ENCODE peak calls at places on chromosomes 4 and X, in ten cellular contexts. R is GM12878, U is A549, A is kidney, V is IMR-90, Z is Panc1, F is ascending aorta, L is tibial nerve, G is thoracic aorta, J is Karpas-422. C is an unnamed sample. For H3K4me1, the result is how much of the 10 kb centered on the place peaks cover.

GRCh38 chr4:52889354-52889753 is 27.2 kb downstream of the RASL11B start:
- DNase-seq in V (no peak), J (no peak), G (no peak), Z (no peak), R (no peak), U (no peak), L (no peak), F (no peak), A (no peak), C (no peak)

GRCh38 chrX:21745756-21746155 is 12.2 kb downstream of the SMPX start:
- DNase-seq in L (peak), G (no peak), R (no peak), A (no peak), F (no peak), V (peak), Z (no peak), J (peak), U (peak), C (peak)

GRCh38 chr4:142365386-142365785 is 480.7 kb downstream of the INPP4B start:
- DNase-seq in Z (no peak), F (no peak), L (no peak), A (no peak), R (no peak), V (no peak), J (no peak), G (no peak), U (no peak), C (no peak)

GRCh38 chr4:189792819-189793618 is 147.7 kb upstream of the FRG1 start:
- DNase-seq in L (peak), A (peak), G (peak), V (peak), U (peak), J (peak), R (no peak), Z (peak), F (peak), C (peak)

GRCh38 chrX:69019073-69019890 is 146.0 kb downstream of the PJA1 start:
- DNase-seq in Z (no peak), V (no peak), F (peak), J (no peak), A (no peak), R (no peak), U (no peak), G (no peak), L (no peak), C (no peak)

GRCh38 chr4:146634825-146635224 is 3.9 kb upstream of the POU4F2 start:
- DNase-seq in R (no peak), A (no peak), J (no peak), F (no peak), L (no peak), V (no peak), G (no peak), U (no peak), Z (no peak), C (no peak)

GRCh38 chrX:46327229-46328081 is 217.8 kb downstream of the ZNF674 start:
- DNase-seq in V (no peak), U (peak), F (peak), A (peak), G (no peak), J (no peak), R (no peak), L (no peak), Z (no peak), C (no peak)

GRCh38 chr4:3460926-3461325 is 2.2 kb upstream of the DOK7 start:
- DNase-seq in Z (no peak), J (no peak), L (no peak), A (peak), F (no peak), G (no peak), R (no peak), U (no peak), V (no peak), C (no peak)

GRCh38 chrX:21255207-21255606 is 119.0 kb upstream of the CNKSR2 start:
- DNase-seq in Z (no peak), A (no peak), V (no peak), F (no peak), R (no peak), J (no peak), G (no peak), L (no peak), U (no peak), C (no peak)

GRCh38 chr4:163755013-163755412 is 260.5 kb downstream of the TMA16 start:
- DNase-seq in A (no peak), F (no peak), U (no peak), G (no peak), L (no peak), J (peak), Z (peak), V (peak), R (peak), C (peak)

GRCh38 chr4:89724716-89725115 is 112.2 kb downstream of the SNCA start:
- DNase-seq in U (no peak), G (no peak), F (no peak), R (no peak), V (peak), A (no peak), Z (no peak), J (no peak), L (no peak), C (no peak)

GRCh38 chrX:41300758-41301437 is 33.1 kb upstream of the DDX3X start:
- DNase-seq in Z (no peak), F (no peak), U (no peak), G (no peak), A (no peak), R (no peak), L (no peak), J (no peak), V (peak), C (no peak)

GRCh38 chr4:113316879-113317278 is 267.4 kb downstream of the ANK2 start:
- DNase-seq in V (no peak), A (no peak), L (no peak), G (no peak), J (peak), F (peak), U (no peak), R (peak), Z (no peak), C (no peak)

GRCh38 chrX:1222511-1223252 is 10.2 kb upstream of the CRLF2 start:
- DNase-seq in V (no peak), Z (no peak), J (no peak), L (no peak), U (peak), R (no peak), A (no peak), F (peak), G (no peak), C (no peak)

GRCh38 chr4:153577053-153577452 is 107.0 kb upstream of the TLR2 start:
- DNase-seq in F (no peak), G (no peak), R (no peak), U (no peak), A (no peak), Z (no peak), L (no peak), V (no peak), J (peak), C (no peak)

GRCh38 chr4:184201179-184201578 is 16.5 kb downstream of the ENPP6 start:
- DNase-seq in U (no peak), L (no peak), Z (no peak), V (no peak), F (no peak), J (no peak), G (no peak), A (no peak), R (no peak), C (no peak)

GRCh38 chr4:26206339-26206738 is 114.5 kb upstream of the RBPJ start:
- DNase-seq in G (no peak), F (peak), R (no peak), L (peak), V (peak), Z (no peak), A (no peak), J (no peak), U (no peak), C (no peak)

GRCh38 chr4:144399927-144400326 is 246.0 kb upstream of the HHIP start:
- DNase-seq in R (no peak), F (no peak), J (no peak), V (peak), G (no peak), Z (peak), L (no peak), A (no peak), U (peak), C (no peak)

GRCh38 chrX:49309401-49309981 is 6.0 kb downstream of the GAGE10 start:
- DNase-seq in U (no peak), F (no peak), Z (no peak), V (peak), A (no peak), G (no peak), J (peak), L (no peak), R (no peak), C (no peak)

GRCh38 chr4:39613093-39613656 is 25.5 kb downstream of the SMIM14 start:
- DNase-seq in G (no peak), F (no peak), L (no peak), J (peak), Z (no peak), R (no peak), V (peak), A (no peak), U (no peak), C (no peak)

GRCh38 chr4:84962102-84962501 is 4.4 kb downstream of the WDFY3 start:
- DNase-seq in A (no peak), G (no peak), U (no peak), Z (no peak), J (no peak), R (no peak), L (no peak), F (no peak), V (no peak), C (no peak)

GRCh38 chrX:9573282-9574106 is 108.6 kb downstream of the TBL1X start:
- DNase-seq in Z (no peak), G (no peak), J (no peak), U (no peak), L (no peak), V (no peak), F (no peak), R (no peak), A (no peak), C (no peak)

GRCh38 chrX:8897259-8897658 is 96.1 kb upstream of the FAM9A start:
- DNase-seq in V (peak), G (no peak), U (no peak), F (no peak), R (no peak), A (no peak), Z (no peak), L (no peak), J (no peak), C (no peak)

GRCh38 chr4:110411599-110412011 is 64.3 kb upstream of the ENPEP start:
- DNase-seq in Z (no peak), R (no peak), L (no peak), U (no peak), G (no peak), V (no peak), A (no peak), J (no peak), F (no peak), C (no peak)

GRCh38 chrX:42530027-42530426 is 247.9 kb downstream of the PPP1R2C start:
- DNase-seq in U (no peak), L (no peak), F (no peak), V (peak), J (no peak), Z (no peak), R (no peak), A (no peak), G (no peak), C (no peak)

GRCh38 chrX:1534321-1535168 is 2.4 kb downstream of the P2RY8 start:
- DNase-seq in V (no peak), Z (no peak), U (no peak), A (no peak), G (no peak), J (peak), L (no peak), R (no peak), F (peak), C (peak)

GRCh38 chr4:92303621-92304027 is at the start of gene GRID2:
- DNase-seq in J (no peak), F (no peak), V (peak), Z (no peak), U (peak), A (peak), R (no peak), L (no peak), G (no peak), C (no peak)

GRCh38 chr4:185346975-185347601 is 48.6 kb downstream of the LRP2BP start:
- DNase-seq in Z (no peak), R (no peak), G (no peak), V (peak), U (no peak), A (no peak), L (no peak), J (no peak), F (no peak), C (no peak)

GRCh38 chrX:19225906-19226305 is 103.6 kb upstream of the ADGRG2 start:
- DNase-seq in A (no peak), J (peak), G (no peak), Z (no peak), R (no peak), F (no peak), U (peak), L (no peak), V (peak), C (no peak)

GRCh38 chrX:101417981-101418841 is 10.2 kb downstream of the HNRNPH2 start:
- DNase-seq in R (no peak), A (peak), G (no peak), J (peak), V (no peak), L (peak), F (peak), U (no peak), Z (no peak), C (peak)

GRCh38 chr4:42280327-42281095 is 116.8 kb upstream of the SHISA3 start:
- DNase-seq in U (no peak), R (no peak), J (peak), V (peak), A (no peak), Z (no peak), F (no peak), G (no peak), L (no peak), C (no peak)

GRCh38 chrX:43655961-43656494 is at the start of gene MAOA:
- DNase-seq in A (peak), V (no peak), L (peak), R (no peak), U (peak), G (peak), J (no peak), F (peak), Z (no peak), C (peak)

GRCh38 chrX:79259073-79259689 is 108.0 kb downstream of the ITM2A start:
- DNase-seq in G (no peak), V (no peak), U (no peak), Z (no peak), L (no peak), J (no peak), R (peak), A (no peak), F (no peak), C (peak)

GRCh38 chr4:6391186-6391851 is 81.1 kb downstream of the PPP2R2C start:
- DNase-seq in A (peak), U (no peak), J (no peak), R (no peak), F (no peak), Z (no peak), L (no peak), G (no peak), V (no peak), C (no peak)

GRCh38 chrX:103531002-103531401 is 11.7 kb upstream of the RAB40A start:
- DNase-seq in A (no peak), L (no peak), R (no peak), U (no peak), J (no peak), Z (no peak), V (peak), G (no peak), F (no peak), C (no peak)

GRCh38 chrX:55119712-55120111 is 30.9 kb downstream of the PAGE2 start:
- DNase-seq in U (no peak), J (no peak), Z (no peak), A (no peak), F (no peak), L (no peak), G (no peak), V (peak), R (no peak), C (no peak)

GRCh38 chrX:46770817-46771163 is 11.9 kb upstream of the SLC9A7 start:
- DNase-seq in R (no peak), J (no peak), A (no peak), L (no peak), G (no peak), U (no peak), F (no peak), Z (no peak), V (peak), C (no peak)

GRCh38 chr4:89482248-89482647 is 174.6 kb upstream of the GPRIN3 start:
- DNase-seq in V (peak), A (no peak), U (peak), R (no peak), G (no peak), Z (no peak), L (no peak), J (peak), F (no peak), C (no peak)

GRCh38 chr4:188127157-188127874 is 11.9 kb upstream of the TRIML1 start:
- DNase-seq in G (no peak), V (peak), Z (peak), L (no peak), J (no peak), F (no peak), A (no peak), R (no peak), U (peak), C (no peak)

GRCh38 chrX:24900234-24900633 is 115.5 kb downstream of the ARX start:
- DNase-seq in L (no peak), U (no peak), G (no peak), F (no peak), R (no peak), V (no peak), J (no peak), A (no peak), Z (no peak), C (no peak)
- H3K27ac ChIP-seq in L (no peak), U (no peak), G (no peak), F (no peak), R (no peak), V (no peak), J (no peak), A (no peak), Z (no peak), C (no peak)

GRCh38 chr4:70772929-70773555 is 51.3 kb downstream of the RUFY3 start:
- DNase-seq in A (no peak), J (no peak), Z (no peak), U (no peak), R (no peak), F (no peak), V (no peak), G (no peak), L (no peak), C (no peak)
- H3K4me3 ChIP-seq in A (no peak), J (no peak), Z (no peak), U (no peak), R (peak), F (no peak), V (no peak), G (no peak), L (no peak), C (no peak)

GRCh38 chr4:80232707-80233370 is 33.6 kb upstream of the FGF5 start:
- DNase-seq in R (no peak), G (no peak), J (no peak), V (no peak), F (no peak), L (no peak), A (no peak), Z (no peak), U (no peak), C (no peak)
- H3K4me1 ChIP-seq in R (under half), G (under half), J (under half), V (under half), F (under half), L (under half), A (under half), Z (under half), U (under half), C (under half)

DNA sequence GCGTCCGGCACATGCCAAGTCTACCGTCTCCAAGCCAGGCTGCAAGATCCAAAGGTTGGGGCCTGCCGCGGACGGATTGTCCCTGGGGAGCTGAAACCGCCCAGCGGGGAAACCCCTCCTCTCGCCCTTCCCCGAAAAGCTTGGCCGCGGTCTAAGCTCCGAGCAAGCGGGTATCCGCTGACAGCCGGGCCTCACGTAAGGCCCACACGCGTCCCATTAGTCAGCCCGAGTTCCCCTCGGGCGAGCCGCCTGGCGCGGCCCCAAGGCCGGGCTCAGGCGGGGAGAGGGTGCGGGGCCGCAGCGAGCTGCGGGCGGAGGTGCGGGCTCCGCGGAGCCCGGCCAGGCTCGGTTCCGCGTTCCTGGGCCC is 6.9 kb upstream of the BCOR start:
- DNase-seq in V (peak), Z (no peak), J (peak), G (no peak), R (no peak), F (peak), L (no peak), A (peak), U (peak), C (no peak)
- H3K27ac ChIP-seq in V (peak), Z (peak), J (peak), G (peak), R (no peak), F (peak), L (peak), A (no peak), U (peak), C (no peak)

GRCh38 chr4:173516621-173517612 is 13.1 kb downstream of the HAND2 start:
- DNase-seq in G (no peak), F (peak), V (no peak), Z (no peak), J (no peak), A (no peak), R (no peak), L (no peak), U (no peak), C (no peak)

GRCh38 chr4:173517781-173518371 is 12.2 kb downstream of the HAND2 start:
- DNase-seq in V (no peak), U (no peak), G (no peak), F (peak), A (no peak), R (no peak), L (no peak), Z (no peak), J (no peak), C (no peak)

GRCh38 chr4:173519130-173520101 is 10.6 kb downstream of the HAND2 start:
- DNase-seq in A (no peak), J (no peak), L (no peak), R (no peak), F (peak), Z (no peak), V (no peak), U (no peak), G (no peak), C (no peak)

GRCh38 chr4:173520921-173521473 is 9.0 kb downstream of the HAND2 start:
- DNase-seq in J (no peak), V (no peak), A (no peak), L (no peak), F (peak), Z (no peak), U (no peak), R (no peak), G (no peak), C (no peak)

GRCh38 chr4:173518419-173519102 is 11.5 kb downstream of the HAND2 start:
- DNase-seq in J (no peak), R (no peak), Z (no peak), L (no peak), V (no peak), U (no peak), G (no peak), F (peak), A (no peak), C (no peak)
- H3K4me3 ChIP-seq in J (no peak), R (no peak), Z (no peak), L (no peak), V (no peak), U (no peak), G (peak), F (peak), A (no peak), C (no peak)

DNA sequence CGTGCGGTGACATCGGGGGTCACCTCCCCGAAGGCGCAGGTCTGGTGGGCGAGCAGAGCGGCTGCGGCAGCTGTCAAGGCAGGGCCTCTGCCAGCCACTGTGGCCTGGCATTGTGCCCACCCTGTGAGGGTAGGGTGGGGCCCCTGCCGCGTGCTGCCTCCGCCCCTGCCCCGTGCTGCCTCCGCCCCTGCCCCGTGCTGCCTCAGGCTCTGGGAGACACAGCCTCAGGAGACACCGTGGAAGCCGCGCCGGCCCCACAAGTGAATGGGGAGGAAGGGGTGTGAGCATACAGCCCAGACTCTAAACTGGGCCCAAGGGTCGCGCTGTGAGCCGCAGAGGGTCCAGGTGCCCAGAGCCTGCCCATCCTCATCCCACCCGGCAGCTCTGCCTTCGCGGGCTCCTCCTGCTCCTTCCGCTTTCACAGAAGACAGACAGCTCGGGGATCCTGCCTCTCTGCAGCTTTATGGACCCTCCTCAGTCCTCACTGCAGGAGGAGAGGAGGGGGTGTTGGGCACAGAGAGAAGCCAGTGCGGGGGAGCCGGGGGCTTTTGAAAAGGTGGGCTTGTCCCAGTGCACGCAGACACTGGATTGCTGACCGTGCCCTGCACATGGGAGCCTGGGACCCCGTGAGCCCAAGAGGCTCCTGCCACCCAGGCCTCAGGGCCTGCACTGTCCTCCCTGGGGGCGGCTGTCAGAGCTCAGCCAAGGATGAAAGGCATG is 27.4 kb downstream of the PCGF3 start:
- DNase-seq in L (no peak), G (no peak), U (no peak), V (no peak), A (no peak), J (no peak), R (no peak), F (no peak), Z (no peak), C (no peak)
- H3K4me1 ChIP-seq in L (under half), G (under half), U (under half), V (under half), A (under half), J (under half), R (under half), F (under half), Z (under half), C (under half)

GRCh38 chrX:120638619-120639018 is 8.8 kb upstream of the C1GALT1C1 start:
- DNase-seq in L (no peak), R (no peak), A (no peak), J (no peak), Z (no peak), U (no peak), F (no peak), G (no peak), V (no peak), C (no peak)
- H3K27ac ChIP-seq in L (no peak), R (no peak), A (no peak), J (no peak), Z (no peak), U (no peak), F (no peak), G (no peak), V (no peak), C (no peak)

GRCh38 chr4:118759481-118759880 is 74.3 kb downstream of the METTL14 start:
- DNase-seq in J (peak), L (no peak), Z (no peak), A (no peak), U (no peak), G (no peak), F (no peak), V (no peak), R (no peak), C (no peak)
- H3K4me3 ChIP-seq in J (peak), L (no peak), Z (no peak), A (no peak), U (no peak), G (no peak), F (no peak), V (no peak), R (no peak), C (no peak)

GRCh38 chr4:795726-796119 is 30.2 kb downstream of the CPLX1 start:
- DNase-seq in L (no peak), V (no peak), Z (no peak), A (peak), U (no peak), J (no peak), F (no peak), G (no peak), R (no peak), C (no peak)
- H3K4me1 ChIP-seq in L (under half), V (under half), Z (under half), A (under half), U (under half), J (half or more), F (under half), G (under half), R (under half), C (under half)

C was measured in CD4-positive, CD25-positive, alpha-beta regulatory T cell.